ENCODE peak calls at places on chromosomes 4 and X, in five cellular contexts. Z is activated CD8-positive, alpha-beta memory T cell treated with anti-CD3 and anti-CD28 coated beads for 4 hours; L is amygdala; H is NCI-H1417; C is nephron progenitor cell. Y is an unnamed sample.

GRCh38 chr4:1170805-1171305 is 1.5 kb downstream of the SPON2 start:
- DNase-seq in Z (no peak), L (no peak), H (no peak), C (no peak), Y (no peak)

GRCh38 chr4:1996866-1997611 is 11.7 kb downstream of the NELFA start:
- DNase-seq in Z (no peak), L (no peak), H (no peak), C (no peak), Y (no peak)

GRCh38 chr4:158121203-158121586 is 51.6 kb downstream of the GASK1B start:
- DNase-seq in Z (no peak), L (no peak), H (no peak), C (no peak), Y (no peak)

GRCh38 chr4:94676910-94677309 is 80.8 kb upstream of the BMPR1B start:
- DNase-seq in Z (no peak), L (no peak), H (no peak), C (no peak), Y (no peak)

GRCh38 chr4:107863850-107864371 is 39.2 kb downstream of the SGMS2 start:
- DNase-seq in Z (no peak), L (peak), H (peak), C (no peak), Y (no peak)

GRCh38 chrX:123698979-123699378 is 33.9 kb downstream of the THOC2 start:
- DNase-seq in Z (no peak), L (no peak), H (no peak), C (no peak), Y (no peak)

GRCh38 chr4:89305712-89306437 is 1.7 kb downstream of the GPRIN3 start:
- DNase-seq in Z (no peak), L (no peak), H (no peak), C (no peak), Y (no peak)

GRCh38 chr4:37054670-37055069 is 189.9 kb upstream of the NWD2 start:
- DNase-seq in Z (no peak), L (no peak), H (no peak), C (peak), Y (no peak)

GRCh38 chr4:156774422-156774821 is 197.2 kb downstream of the PDGFC start:
- DNase-seq in Z (no peak), L (no peak), H (no peak), C (no peak), Y (no peak)

GRCh38 chr4:99817310-99817885 is 771 bp downstream of the DAPP1 start:
- DNase-seq in Z (no peak), L (no peak), H (no peak), C (no peak), Y (no peak)

GRCh38 chr4:105140684-105141490 is 5.8 kb upstream of the TET2 start:
- DNase-seq in Z (peak), L (peak), H (no peak), C (peak), Y (no peak)

GRCh38 chr4:26267087-26267486 is 53.7 kb upstream of the RBPJ start:
- DNase-seq in Z (no peak), L (no peak), H (no peak), C (no peak), Y (no peak)

GRCh38 chr4:158128540-158128939 is 44.3 kb downstream of the GASK1B start:
- DNase-seq in Z (no peak), L (no peak), H (peak), C (no peak), Y (no peak)

GRCh38 chr4:176443646-176444409 is 124.1 kb downstream of the SPCS3 start:
- DNase-seq in Z (no peak), L (no peak), H (no peak), C (no peak), Y (no peak)

GRCh38 chr4:63563288-63564014 is 845.8 kb downstream of the TECRL start:
- DNase-seq in Z (no peak), L (no peak), H (peak), C (no peak), Y (no peak)

GRCh38 chrX:12617241-12617640 is 174.0 kb upstream of the PRPS2 start:
- DNase-seq in Z (no peak), L (no peak), H (no peak), C (no peak), Y (no peak)

GRCh38 chrX:63581906-63582305 is 203.1 kb downstream of the ARHGEF9 start:
- DNase-seq in Z (no peak), L (no peak), H (no peak), C (no peak), Y (no peak)

GRCh38 chrX:154546354-154547244 is at the start of gene G6PD:
- DNase-seq in Z (peak), L (peak), H (peak), C (peak), Y (peak)

GRCh38 chrX:49282647-49283011 is 13.0 kb downstream of the PPP1R3F start:
- DNase-seq in Z (no peak), L (no peak), H (no peak), C (peak), Y (no peak)

Y was measured in hypothalamus.